ENCODE peak calls at places on chromosomes 13 and 19, in four cellular contexts. E is mucosa of descending colon, H is psoas muscle, V is mucosa of gallbladder. Z is an unnamed sample.

GRCh38 chr13:34156841-34157365 is 339.0 kb downstream of the RFC3 start:
- DNase-seq in E (peak), H (peak), V (peak), Z (no peak)

GRCh38 chr19:49061445-49061844 is 3.2 kb downstream of the NTF4 start:
- DNase-seq in E (no peak), H (no peak), V (no peak), Z (no peak)

GRCh38 chr13:113483504-113484287 is 6.8 kb downstream of the DCUN1D2 start:
- DNase-seq in E (no peak), H (no peak), V (no peak), Z (no peak)

GRCh38 chr13:58843567-58843966 is 1212.0 kb downstream of the PCDH17 start:
- DNase-seq in E (no peak), H (no peak), V (no peak), Z (no peak)

GRCh38 chr13:29676535-29676934 is 81.0 kb upstream of the SLC7A1 start:
- DNase-seq in E (peak), H (no peak), V (peak), Z (no peak)

GRCh38 chr19:3968556-3969434 is 2.1 kb downstream of the DAPK3 start:
- DNase-seq in E (peak), H (peak), V (peak), Z (peak)

GRCh38 chr13:103288114-103288513 is 221.9 kb upstream of the SLC10A2 start:
- DNase-seq in E (no peak), H (no peak), V (no peak), Z (no peak)

GRCh38 chr13:101449971-101450748 is 2.3 kb upstream of the ITGBL1 start:
- DNase-seq in E (no peak), H (no peak), V (no peak), Z (no peak)

GRCh38 chr19:9836021-9836420 is 903 bp downstream of the PIN1 start:
- DNase-seq in E (no peak), H (no peak), V (no peak), Z (no peak)